ENCODE peak calls at places on chromosomes 3 and 15, in four cellular contexts. W is cardiac muscle cell, B is esophagus squamous epithelium, R is endothelial cell. V is an unnamed sample.

GRCh38 chr15:50145451-50145872 is 26.4 kb upstream of the ATP8B4 start:
- DNase-seq in W (peak), B (no peak), R (no peak), V (peak)

GRCh38 chr3:52299247-52299657 is 11.6 kb downstream of the GLYCTK start:
- DNase-seq in W (no peak), B (no peak), R (no peak), V (no peak)

GRCh38 chr3:42264399-42265058 is 1.5 kb downstream of the CCK start:
- DNase-seq in W (peak), B (no peak), R (no peak), V (peak)

GRCh38 chr3:42756681-42757213 is 16.3 kb downstream of the CCDC13 start:
- DNase-seq in W (no peak), B (no peak), R (no peak), V (no peak)

GRCh38 chr3:180223268-180223667 is 186.5 kb upstream of the PEX5L start:
- DNase-seq in W (no peak), B (no peak), R (no peak), V (no peak)

GRCh38 chr15:85623648-85624047 is 171.1 kb downstream of the KLHL25 start:
- DNase-seq in W (peak), B (no peak), R (no peak), V (no peak)

GRCh38 chr15:68313501-68314390 is 36.2 kb downstream of the FEM1B start:
- DNase-seq in W (no peak), B (no peak), R (no peak), V (no peak)

GRCh38 chr3:85821130-85821756 is 862.5 kb downstream of the CADM2 start:
- DNase-seq in W (peak), B (no peak), R (peak), V (peak)

GRCh38 chr15:64224508-64224907 is 61.7 kb upstream of the PPIB start:
- DNase-seq in W (peak), B (no peak), R (no peak), V (no peak)

GRCh38 chr3:161221881-161222600 is 930 bp downstream of the NMD3 start:
- DNase-seq in W (peak), B (no peak), R (no peak), V (peak)

GRCh38 chr3:171944109-171945016 is 95.0 kb upstream of the FNDC3B start:
- DNase-seq in W (peak), B (no peak), R (no peak), V (peak)

GRCh38 chr3:55676643-55677042 is 189.5 kb upstream of the WNT5A start:
- DNase-seq in W (no peak), B (no peak), R (no peak), V (no peak)

GRCh38 chr15:84611631-84612030 is 10.8 kb downstream of the ZSCAN2 start:
- DNase-seq in W (no peak), B (no peak), R (no peak), V (no peak)

GRCh38 chr15:81284256-81285031 is 39.5 kb downstream of the STARD5 start:
- DNase-seq in W (no peak), B (no peak), R (no peak), V (no peak)

GRCh38 chr3:139534444-139534812 is 5.1 kb downstream of the RBP1 start:
- DNase-seq in W (peak), B (no peak), R (no peak), V (peak)

GRCh38 chr3:39121626-39122025 is 14.1 kb downstream of the TTC21A start:
- DNase-seq in W (no peak), B (no peak), R (no peak), V (no peak)

GRCh38 chr15:101255615-101256350 is 3.9 kb upstream of the CHSY1 start:
- DNase-seq in W (peak), B (no peak), R (no peak), V (no peak)

GRCh38 chr15:68209735-68210408 is 4.7 kb upstream of the CALML4 start:
- DNase-seq in W (no peak), B (no peak), R (no peak), V (no peak)

GRCh38 chr3:154428369-154429206 is 1.4 kb downstream of the GPR149 start:
- DNase-seq in W (no peak), B (no peak), R (peak), V (no peak)

GRCh38 chr3:13213911-13214846 is 140.9 kb upstream of the IQSEC1 start:
- DNase-seq in W (no peak), B (no peak), R (no peak), V (no peak)

GRCh38 chr15:70100495-70101331 is 3.0 kb upstream of the TLE3 start:
- DNase-seq in W (peak), B (no peak), R (peak), V (peak)

GRCh38 chr15:67080900-67081431 is 15.6 kb downstream of the SMAD3 start:
- DNase-seq in W (peak), B (peak), R (no peak), V (no peak)

GRCh38 chr3:151974067-151974466 is 100.6 kb downstream of the SUCNR1 start:
- DNase-seq in W (peak), B (no peak), R (no peak), V (no peak)

GRCh38 chr15:42605281-42605744 is 29.9 kb downstream of the STARD9 start:
- DNase-seq in W (peak), B (no peak), R (no peak), V (no peak)

GRCh38 chr3:185715091-185715490 is 109.8 kb downstream of the IGF2BP2 start:
- DNase-seq in W (peak), B (no peak), R (no peak), V (peak)

GRCh38 chr3:5016218-5017161 is 37.3 kb downstream of the BHLHE40 start:
- DNase-seq in W (peak), B (no peak), R (no peak), V (peak)

GRCh38 chr3:196528639-196529233 is 13.6 kb upstream of the SMCO1 start:
- DNase-seq in W (peak), B (no peak), R (peak), V (peak)

GRCh38 chr15:45704329-45705249 is 69.8 kb downstream of the SQOR start:
- DNase-seq in W (peak), B (no peak), R (peak), V (no peak)

GRCh38 chr3:185561958-185562357 is 9.6 kb upstream of the LIPH start:
- DNase-seq in W (no peak), B (no peak), R (no peak), V (no peak)

GRCh38 chr15:76342382-76343201 is 6.0 kb downstream of the ISL2 start:
- DNase-seq in W (no peak), B (no peak), R (no peak), V (no peak)

GRCh38 chr3:149702691-149703426 is 45.0 kb upstream of the WWTR1 start:
- DNase-seq in W (peak), B (no peak), R (no peak), V (no peak)

GRCh38 chr3:170244566-170244965 is 22.3 kb downstream of the PRKCI start:
- DNase-seq in W (no peak), B (no peak), R (no peak), V (peak)

GRCh38 chr15:44727462-44728231 is 8.7 kb upstream of the TRIM69 start:
- DNase-seq in W (no peak), B (no peak), R (no peak), V (no peak)

GRCh38 chr3:61858054-61858453 is 296.7 kb downstream of the PTPRG start:
- DNase-seq in W (peak), B (no peak), R (no peak), V (no peak)
- TF ChIP-seq CTCF in W (peak), B (no peak), R (no peak), V (no peak)

GRCh38 chr15:57384024-57384423 is 7.7 kb downstream of the CGNL1 start:
- DNase-seq in W (peak), B (no peak), R (no peak), V (no peak)
- TF ChIP-seq CTCF in W (no peak), B (no peak), R (no peak), V (no peak)

GRCh38 chr3:111952866-111953450 is 25.9 kb upstream of the ABHD10 start:
- DNase-seq in W (peak), B (no peak), R (no peak), V (no peak)

GRCh38 chr3:111952086-111952485 is 26.7 kb upstream of the ABHD10 start:
- DNase-seq in W (no peak), B (no peak), R (no peak), V (no peak)

GRCh38 chr3:111951032-111951431 is 27.8 kb upstream of the ABHD10 start:
- DNase-seq in W (no peak), B (no peak), R (no peak), V (no peak)

GRCh38 chr3:111947179-111947727 is 31.6 kb upstream of the ABHD10 start:
- DNase-seq in W (peak), B (no peak), R (no peak), V (no peak)

DNA sequence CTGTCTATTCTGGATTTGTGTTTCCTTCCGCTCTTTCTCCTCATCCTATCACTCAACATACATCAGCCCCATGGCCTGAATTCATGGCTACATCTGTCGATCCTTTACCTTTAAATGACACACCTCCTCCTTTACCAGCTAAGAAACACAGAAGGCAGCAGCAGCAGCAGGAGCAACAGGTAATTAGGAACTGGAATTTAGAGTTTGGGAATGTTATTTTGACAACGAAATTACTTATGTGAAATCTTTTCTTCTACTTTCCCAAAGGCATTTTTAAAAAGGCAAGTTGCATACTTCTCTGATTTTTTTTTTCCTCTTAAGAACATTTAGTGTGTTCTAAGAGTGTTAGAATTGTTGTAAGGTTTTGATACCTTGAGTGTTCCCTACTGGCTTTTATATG is 29.1 kb upstream of the ABHD10 start:
- DNase-seq in W (no peak), B (no peak), R (no peak), V (no peak)
- TF ChIP-seq CTCF in W (no peak), B (no peak), R (no peak), V (no peak)

GRCh38 chr3:124576565-124577493 is 153.4 kb upstream of the UMPS start:
- DNase-seq in W (no peak), B (no peak), R (no peak), V (no peak)
- TF ChIP-seq CTCF in W (no peak), B (no peak), R (no peak), V (no peak)

GRCh38 chr3:123261666-123262065 is 59.9 kb downstream of the SEC22A start:
- DNase-seq in W (no peak), B (no peak), R (no peak), V (no peak)

GRCh38 chr3:123258811-123259420 is 57.2 kb downstream of the SEC22A start:
- DNase-seq in W (peak), B (no peak), R (no peak), V (no peak)

GRCh38 chr3:123256256-123256655 is 54.5 kb downstream of the SEC22A start:
- DNase-seq in W (no peak), B (no peak), R (no peak), V (no peak)

GRCh38 chr3:123262226-123262625 is 60.5 kb downstream of the SEC22A start:
- DNase-seq in W (no peak), B (no peak), R (no peak), V (no peak)

DNA sequence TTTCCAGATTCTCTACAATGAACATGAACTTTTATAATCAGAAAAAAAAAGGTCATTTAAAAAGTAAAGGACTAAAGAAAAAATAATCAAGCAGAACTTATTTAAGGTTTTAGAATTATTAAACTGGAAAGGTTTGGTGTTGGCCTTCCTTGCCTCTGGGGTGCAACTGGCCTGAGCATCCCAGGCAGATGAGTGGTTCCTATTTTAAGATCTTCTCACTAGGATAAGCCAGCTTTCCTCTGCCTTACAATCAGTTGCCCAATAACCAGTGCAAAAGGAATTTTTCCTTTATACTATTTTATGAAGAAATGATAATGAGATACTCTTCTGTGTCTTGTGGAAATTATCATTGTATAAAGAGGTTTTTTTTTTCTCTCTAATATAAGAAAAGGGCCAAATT is 56.6 kb downstream of the SEC22A start:
- DNase-seq in W (no peak), B (no peak), R (no peak), V (no peak)
- TF ChIP-seq CTCF in W (no peak), B (no peak), R (no peak), V (no peak)

GRCh38 chr3:167491626-167492025 is 17.8 kb upstream of the SERPINI2 start:
- DNase-seq in W (no peak), B (no peak), R (no peak), V (no peak)

GRCh38 chr3:167487556-167487955 is 13.7 kb upstream of the SERPINI2 start:
- DNase-seq in W (no peak), B (no peak), R (no peak), V (no peak)

GRCh38 chr3:167489571-167489970 is 15.7 kb upstream of the SERPINI2 start:
- DNase-seq in W (no peak), B (no peak), R (no peak), V (no peak)

GRCh38 chr3:167497903-167498302 is 24.1 kb upstream of the SERPINI2 start:
- DNase-seq in W (no peak), B (no peak), R (no peak), V (no peak)

GRCh38 chr3:167493240-167493639 is 19.4 kb upstream of the SERPINI2 start:
- DNase-seq in W (no peak), B (no peak), R (peak), V (peak)
- TF ChIP-seq CTCF in W (no peak), B (no peak), R (peak), V (peak)

GRCh38 chr3:37543692-37544091 is 318.0 kb upstream of the CTDSPL start:
- DNase-seq in W (no peak), B (no peak), R (no peak), V (no peak)

GRCh38 chr3:37537914-37538691 is 323.6 kb upstream of the CTDSPL start:
- DNase-seq in W (peak), B (no peak), R (no peak), V (no peak)

GRCh38 chr3:37542772-37543449 is 318.8 kb upstream of the CTDSPL start:
- DNase-seq in W (no peak), B (no peak), R (no peak), V (no peak)

GRCh38 chr3:37542286-37542685 is 319.4 kb upstream of the CTDSPL start:
- DNase-seq in W (no peak), B (no peak), R (no peak), V (no peak)

DNA sequence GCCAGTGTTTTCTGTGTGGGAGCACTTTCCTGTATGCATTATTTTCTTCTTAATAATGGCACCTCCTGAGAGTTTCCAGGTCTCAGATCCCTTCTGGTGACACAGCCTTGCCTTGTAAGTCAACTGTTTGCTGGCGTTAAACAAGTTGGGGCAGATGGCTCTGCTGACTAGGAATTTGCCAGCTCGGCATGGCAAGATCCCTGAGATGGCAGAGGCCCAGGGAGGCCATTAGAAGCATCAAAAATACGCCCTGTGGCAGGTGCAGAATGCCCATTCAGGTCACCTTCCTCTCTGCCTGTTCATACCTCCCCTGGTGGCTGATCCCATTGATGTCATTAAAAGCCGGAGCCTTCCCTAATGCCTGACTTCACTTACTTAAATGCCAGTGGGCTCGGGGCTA is 320.9 kb upstream of the CTDSPL start:
- DNase-seq in W (no peak), B (no peak), R (no peak), V (no peak)
- TF ChIP-seq CTCF in W (no peak), B (no peak), R (no peak), V (no peak)

GRCh38 chr15:25860885-25861866 is 2.0 kb downstream of the ATP10A start:
- DNase-seq in W (no peak), B (no peak), R (no peak), V (no peak)

GRCh38 chr15:25863968-25864580 is 947 bp upstream of the ATP10A start:
- DNase-seq in W (no peak), B (no peak), R (no peak), V (no peak)

GRCh38 chr15:25863067-25863967 is at the start of gene ATP10A:
- DNase-seq in W (peak), B (no peak), R (peak), V (no peak)

GRCh38 chr15:25862087-25862468 is 1.0 kb downstream of the ATP10A start:
- DNase-seq in W (no peak), B (no peak), R (no peak), V (no peak)

GRCh38 chr15:25862469-25863066 is 559 bp downstream of the ATP10A start:
- DNase-seq in W (peak), B (no peak), R (no peak), V (peak)
- TF ChIP-seq CTCF in W (no peak), B (no peak), R (no peak), V (no peak)

GRCh38 chr15:86624261-86625036 is 544.8 kb downstream of the AGBL1 start:
- DNase-seq in W (peak), B (peak), R (peak), V (peak)
- TF ChIP-seq CTCF in W (peak), B (peak), R (peak), V (peak)

GRCh38 chr3:177341766-177342165 is 144.5 kb upstream of the TBL1XR1 start:
- DNase-seq in W (peak), B (no peak), R (no peak), V (no peak)

GRCh38 chr3:177336841-177337430 is 139.7 kb upstream of the TBL1XR1 start:
- DNase-seq in W (peak), B (no peak), R (no peak), V (no peak)

GRCh38 chr3:177337548-177338331 is 140.5 kb upstream of the TBL1XR1 start:
- DNase-seq in W (peak), B (no peak), R (no peak), V (no peak)

GRCh38 chr3:177340243-177340830 is 143.1 kb upstream of the TBL1XR1 start:
- DNase-seq in W (no peak), B (no peak), R (no peak), V (no peak)

GRCh38 chr3:177338697-177339219 is 141.5 kb upstream of the TBL1XR1 start:
- DNase-seq in W (peak), B (no peak), R (no peak), V (peak)
- TF ChIP-seq CTCF in W (no peak), B (no peak), R (no peak), V (no peak)